ENCODE peak calls at places on chromosomes 16 and 17, in seven cellular contexts. K is IMR-90, X is PC-3, T is astrocyte, J is colonic mucosa, B is fibroblast of lung, Z is neural progenitor cell. A is an unnamed sample.
A peak's percentile ranks its signal among the peaks of the same experiment; 100 is the strongest.

GRCh38 chr17:7842380-7842949 is 8.4 kb downstream of the KDM6B start:
- DNase-seq in K (peak; percentile 97), X (peak; percentile 83), T (peak; percentile 95), J (peak; percentile 74), B (peak; percentile 97), Z (peak; percentile 45), A (peak; percentile 90)

GRCh38 chr17:77707546-77707945 is 251.0 kb upstream of the TNRC6C start:
- DNase-seq in K (no peak), X (no peak), T (no peak), J (peak; percentile 5), B (no peak), Z (no peak), A (no peak)

GRCh38 chr16:11306997-11307638 is 26.0 kb upstream of the PRM1 start:
- DNase-seq in K (no peak), X (no peak), T (no peak), J (no peak), B (no peak), Z (no peak), A (no peak)

GRCh38 chr16:69613283-69614154 is 47.8 kb downstream of the NFAT5 start:
- DNase-seq in K (peak; percentile 56), X (peak; percentile 67), T (peak; percentile 29), J (peak; percentile 40), B (peak; percentile 33), Z (no peak), A (peak; percentile 38)

GRCh38 chr17:66715745-66716156 is 119.2 kb upstream of the CACNG5 start:
- DNase-seq in K (peak; percentile 75), X (peak; percentile 92), T (peak; percentile 43), J (peak; percentile 46), B (peak; percentile 61), Z (peak; percentile 82), A (peak; percentile 72)

GRCh38 chr17:65514082-65514481 is 47.4 kb downstream of the AXIN2 start:
- DNase-seq in K (peak; percentile 56), X (peak; percentile 28), T (peak; percentile 96), J (no peak), B (peak; percentile 97), Z (no peak), A (peak; percentile 37)

GRCh38 chr16:78102865-78103264 is 3.4 kb downstream of the WWOX start:
- DNase-seq in K (no peak), X (no peak), T (no peak), J (no peak), B (no peak), Z (no peak), A (no peak)

GRCh38 chr17:74055508-74056160 is 147.8 kb upstream of the RPL38 start:
- DNase-seq in K (no peak), X (no peak), T (no peak), J (no peak), B (no peak), Z (peak; percentile 55), A (no peak)

GRCh38 chr16:69844441-69844840 is 82.3 kb downstream of the WWP2 start:
- DNase-seq in K (no peak), X (no peak), T (no peak), J (no peak), B (no peak), Z (no peak), A (no peak)

GRCh38 chr17:51721711-51722110 is 436.8 kb downstream of the CA10 start:
- DNase-seq in K (no peak), X (peak; percentile 49), T (no peak), J (no peak), B (no peak), Z (no peak), A (no peak)

GRCh38 chr16:3602320-3602653 is 9.1 kb downstream of the SLX4 start:
- DNase-seq in K (no peak), X (no peak), T (no peak), J (no peak), B (no peak), Z (no peak), A (no peak)

GRCh38 chr17:58184308-58184985 is 8.1 kb upstream of the EPX start:
- DNase-seq in K (peak; percentile 47), X (peak; percentile 81), T (peak; percentile 81), J (no peak), B (peak; percentile 86), Z (peak; percentile 27), A (no peak)

GRCh38 chr17:27915715-27916114 is 22.6 kb upstream of the LYRM9 start:
- DNase-seq in K (no peak), X (no peak), T (no peak), J (no peak), B (no peak), Z (peak; percentile 65), A (no peak)

GRCh38 chr17:61587807-61588660 is 3.0 kb downstream of the NACA2 start:
- DNase-seq in K (no peak), X (no peak), T (no peak), J (no peak), B (no peak), Z (no peak), A (no peak)

GRCh38 chr17:40122466-40122943 is 734 bp downstream of the MSL1 start:
- DNase-seq in K (peak; percentile 47), X (peak; percentile 33), T (no peak), J (peak; percentile 43), B (peak; percentile 39), Z (peak; percentile 79), A (peak; percentile 76)

GRCh38 chr17:57918017-57918895 is 37.0 kb downstream of the CUEDC1 start:
- DNase-seq in K (peak; percentile 80), X (peak; percentile 95), T (peak; percentile 51), J (no peak), B (peak; percentile 58), Z (peak; percentile 44), A (peak; percentile 49)

GRCh38 chr17:28053044-28053670 is 10.7 kb downstream of the NLK start:
- DNase-seq in K (no peak), X (no peak), T (peak; percentile 39), J (no peak), B (peak; percentile 47), Z (no peak), A (no peak)

GRCh38 chr17:52383493-52384100 is 225.1 kb upstream of the CA10 start:
- DNase-seq in K (peak; percentile 0), X (peak; percentile 76), T (no peak), J (peak; percentile 77), B (peak; percentile 2), Z (peak; percentile 87), A (peak; percentile 19)

GRCh38 chr17:5526821-5527598 is 40.6 kb downstream of the MIS12 start:
- DNase-seq in K (peak; percentile 98), X (peak; percentile 85), T (peak; percentile 97), J (peak; percentile 32), B (peak; percentile 98), Z (peak; percentile 26), A (peak; percentile 92)

DNA sequence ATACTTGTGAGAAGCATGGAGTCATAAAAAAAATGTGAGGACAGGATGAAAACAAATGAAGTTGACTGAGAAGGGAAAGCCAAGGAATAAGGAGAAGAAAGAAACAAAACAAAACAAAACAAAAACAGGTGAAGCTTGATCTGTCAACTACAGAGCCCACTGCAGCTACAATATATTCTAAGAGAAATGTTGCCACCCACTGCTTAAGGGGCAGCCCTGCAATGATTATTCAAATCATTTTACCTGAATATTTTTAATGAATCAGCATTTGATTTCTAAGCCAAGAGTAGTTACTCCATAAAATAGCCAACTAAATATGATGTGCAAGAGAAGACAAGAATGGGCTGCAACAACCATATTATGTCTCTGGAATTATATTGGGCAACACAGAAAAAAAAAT is 252.0 kb upstream of the KIF2B start:
- DNase-seq in K (no peak), X (no peak), T (no peak), J (no peak), B (no peak), Z (no peak), A (no peak)
- H3K9ac ChIP-seq in K (no peak overlapping the region), X (no peak overlapping the region), T (no peak overlapping the region), J (no peak overlapping the region), B (no peak overlapping the region), Z (no peak overlapping the region), A (no peak overlapping the region)

GRCh38 chr17:79603771-79604170 is 7.1 kb downstream of the RBFOX3 start:
- DNase-seq in K (no peak), X (no peak), T (no peak), J (no peak), B (no peak), Z (no peak), A (no peak)

GRCh38 chr17:79600071-79600470 is 10.8 kb downstream of the RBFOX3 start:
- DNase-seq in K (no peak), X (no peak), T (no peak), J (no peak), B (no peak), Z (no peak), A (no peak)

GRCh38 chr17:79602621-79603020 is 8.2 kb downstream of the RBFOX3 start:
- DNase-seq in K (no peak), X (no peak), T (no peak), J (no peak), B (no peak), Z (no peak), A (no peak)

GRCh38 chr17:79600613-79601221 is 10.1 kb downstream of the RBFOX3 start:
- DNase-seq in K (no peak), X (no peak), T (no peak), J (no peak), B (no peak), Z (peak; percentile 34), A (no peak)

GRCh38 chr17:79601604-79602420 is 9.0 kb downstream of the RBFOX3 start:
- DNase-seq in K (no peak), X (no peak), T (no peak), J (no peak), B (no peak), Z (no peak), A (no peak)
- H3K27me3 ChIP-seq in K (peaks cover 30% of the 10 kb centered on the region), X (peaks cover 93% of the 10 kb centered on the region), T (peaks cover 11% of the 10 kb centered on the region), J (peaks cover 15% of the 10 kb centered on the region), B (peaks cover 3% of the 10 kb centered on the region), Z (peaks cover 55% of the 10 kb centered on the region), A (peaks cover 51% of the 10 kb centered on the region)

GRCh38 chr17:47286198-47286914 is 32.7 kb downstream of the ITGB3 start:
- DNase-seq in K (peak; percentile 26), X (no peak), T (no peak), J (no peak), B (no peak), Z (no peak), A (no peak)
- H3K9ac ChIP-seq in K (no peak overlapping the region), X (no peak overlapping the region), T (no peak overlapping the region), J (no peak overlapping the region), B (no peak overlapping the region), Z (no peak overlapping the region), A (no peak overlapping the region)

DNA sequence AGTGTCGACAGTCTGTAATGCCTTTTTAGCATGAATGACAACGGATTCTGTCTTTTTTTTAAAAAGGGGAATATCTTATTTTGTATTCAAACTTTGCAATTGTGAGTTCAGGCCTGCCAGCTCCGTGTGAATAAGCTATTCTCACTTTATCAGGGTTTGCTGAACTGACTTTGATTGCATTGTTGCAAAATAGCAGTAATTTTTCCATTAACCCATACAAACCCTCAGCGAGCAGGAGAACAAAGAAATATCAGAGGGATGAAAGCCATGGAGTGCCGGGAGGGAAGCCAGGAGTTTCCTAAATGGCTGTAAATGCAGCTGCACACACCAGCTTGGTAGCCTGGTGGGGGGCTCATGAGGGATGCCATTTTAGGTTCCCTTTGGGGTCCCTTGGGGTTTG is 220.5 kb upstream of the IRX3 start:
- DNase-seq in K (no peak), X (no peak), T (no peak), J (no peak), B (peak; percentile 3), Z (no peak), A (no peak)
- H3K27me3 ChIP-seq in K (peaks cover 7% of the 10 kb centered on the region), X (peaks cover 53% of the 10 kb centered on the region), T (peaks cover 7% of the 10 kb centered on the region), J (no peaks in the 10 kb centered on the region), B (no peaks in the 10 kb centered on the region), Z (no peaks in the 10 kb centered on the region), A (peaks cover 10% of the 10 kb centered on the region)

A was measured in adipocyte.